ENCODE peak calls at places on chromosomes 12 and 14, in four cellular contexts. One of them, this sample, is unnamed.

GRCh38 chr14:23071244-23071974 is 14.1 kb upstream of the CDH24 start:
- DNase-seq in H9: peak
- DNase-seq in T-cell: peak
- DNase-seq in AG08396: peak
- DNase-seq in this sample: peak

GRCh38 chr12:41190360-41190759 is 2.2 kb downstream of the PDZRN4 start:
- DNase-seq in T-cell: no peak
- DNase-seq in H9: peak
- DNase-seq in AG08396: no peak
- DNase-seq in this sample: no peak

GRCh38 chr14:23569443-23570151 is 2.0 kb upstream of the AP1G2 start:
- DNase-seq in AG08396: no peak
- DNase-seq in T-cell: no peak
- DNase-seq in H9: peak
- DNase-seq in this sample: no peak

GRCh38 chr12:120085920-120086319 is 30.6 kb downstream of the RAB35 start:
- DNase-seq in T-cell: no peak
- DNase-seq in AG08396: no peak
- DNase-seq in H9: peak
- DNase-seq in this sample: no peak

GRCh38 chr14:22268875-22269274 is 320.1 kb downstream of the DAD1 start:
- DNase-seq in AG08396: no peak
- DNase-seq in H9: no peak
- DNase-seq in T-cell: no peak
- DNase-seq in this sample: no peak

GRCh38 chr14:38254565-38255407 is 1.1 kb downstream of the CLEC14A start:
- DNase-seq in AG08396: no peak
- DNase-seq in H9: no peak
- DNase-seq in T-cell: no peak
- DNase-seq in this sample: no peak

GRCh38 chr14:50666772-50667490 is 1.2 kb downstream of the SAV1 start:
- DNase-seq in T-cell: peak
- DNase-seq in H9: peak
- DNase-seq in AG08396: peak
- DNase-seq in this sample: no peak

GRCh38 chr12:47841910-47842309 is 22.2 kb upstream of the HDAC7 start:
- DNase-seq in H9: no peak
- DNase-seq in AG08396: no peak
- DNase-seq in T-cell: no peak
- DNase-seq in this sample: no peak

GRCh38 chr12:123485756-123486155 is 27.8 kb downstream of the SNRNP35 start:
- DNase-seq in T-cell: no peak
- DNase-seq in AG08396: no peak
- DNase-seq in H9: no peak
- DNase-seq in this sample: no peak

GRCh38 chr14:52185178-52185577 is 82.3 kb upstream of the PTGDR start:
- DNase-seq in H9: no peak
- DNase-seq in T-cell: no peak
- DNase-seq in AG08396: no peak
- DNase-seq in this sample: no peak

GRCh38 chr12:131105736-131106356 is 152.1 kb downstream of the ADGRD1 start:
- DNase-seq in H9: peak
- DNase-seq in T-cell: peak
- DNase-seq in AG08396: no peak
- DNase-seq in this sample: no peak

GRCh38 chr12:109550310-109550680 is 23.0 kb downstream of the MMAB start:
- DNase-seq in T-cell: no peak
- DNase-seq in H9: no peak
- DNase-seq in AG08396: no peak
- DNase-seq in this sample: no peak

GRCh38 chr12:101074940-101075680 is 134.9 kb downstream of the SLC5A8 start:
- DNase-seq in T-cell: no peak
- DNase-seq in AG08396: no peak
- DNase-seq in H9: no peak
- DNase-seq in this sample: no peak

GRCh38 chr14:78401866-78402265 is 231.7 kb downstream of the NRXN3 start:
- DNase-seq in AG08396: no peak
- DNase-seq in T-cell: no peak
- DNase-seq in H9: no peak
- DNase-seq in this sample: no peak

GRCh38 chr14:88168498-88169165 is 154.4 kb downstream of the KCNK10 start:
- DNase-seq in H9: peak
- DNase-seq in T-cell: peak
- DNase-seq in AG08396: peak
- DNase-seq in this sample: peak

GRCh38 chr12:47193066-47193465 is 113.3 kb upstream of the AMIGO2 start:
- DNase-seq in T-cell: no peak
- DNase-seq in AG08396: no peak
- DNase-seq in H9: no peak
- DNase-seq in this sample: no peak

GRCh38 chr14:68140111-68140741 is 320.6 kb downstream of the RAD51B start:
- DNase-seq in AG08396: peak
- DNase-seq in H9: no peak
- DNase-seq in T-cell: no peak
- DNase-seq in this sample: no peak

GRCh38 chr12:111685322-111685810 is 390 bp downstream of the BRAP start:
- DNase-seq in H9: no peak
- DNase-seq in T-cell: no peak
- DNase-seq in AG08396: no peak
- DNase-seq in this sample: peak

GRCh38 chr12:24695657-24696329 is 253.1 kb downstream of the BCAT1 start:
- DNase-seq in H9: no peak
- DNase-seq in T-cell: no peak
- DNase-seq in AG08396: no peak
- DNase-seq in this sample: no peak

GRCh38 chr12:12604790-12605189 is 6.9 kb upstream of the CREBL2 start:
- DNase-seq in AG08396: no peak
- DNase-seq in H9: no peak
- DNase-seq in T-cell: no peak
- DNase-seq in this sample: no peak

GRCh38 chr12:20646239-20646827 is 48.8 kb upstream of the SLCO1C1 start:
- DNase-seq in H9: no peak
- DNase-seq in AG08396: peak
- DNase-seq in T-cell: no peak
- DNase-seq in this sample: no peak

GRCh38 chr14:35161231-35161630 is 38.9 kb downstream of the PRORP start:
- DNase-seq in AG08396: no peak
- DNase-seq in T-cell: no peak
- DNase-seq in H9: no peak
- DNase-seq in this sample: no peak

GRCh38 chr14:23099212-23099861 is 4.0 kb downstream of the C14orf119 start:
- DNase-seq in H9: no peak
- DNase-seq in T-cell: no peak
- DNase-seq in AG08396: no peak
- DNase-seq in this sample: no peak

GRCh38 chr14:74973905-74974363 is 18.5 kb upstream of the PGF start:
- DNase-seq in AG08396: no peak
- DNase-seq in T-cell: no peak
- DNase-seq in H9: no peak
- DNase-seq in this sample: no peak

GRCh38 chr14:97379091-97379531 is 581.9 kb downstream of the VRK1 start:
- DNase-seq in T-cell: peak
- DNase-seq in H9: peak
- DNase-seq in AG08396: no peak
- DNase-seq in this sample: peak

GRCh38 chr12:15171015-15171646 is 50.1 kb downstream of the RERG start:
- DNase-seq in H9: no peak
- DNase-seq in AG08396: no peak
- DNase-seq in T-cell: no peak
- DNase-seq in this sample: no peak

GRCh38 chr12:118166946-118167345 is 31.0 kb downstream of the PEBP1 start:
- DNase-seq in AG08396: no peak
- DNase-seq in H9: no peak
- DNase-seq in T-cell: no peak
- DNase-seq in this sample: no peak